ENCODE peak calls at places on chromosomes 13 and 19, in four cellular contexts. L is body of pancreas, X is BE2C, C is MM.1S. R is an unnamed sample. For H3K27me3, the result is how much of the 10 kb centered on the place peaks cover.

GRCh38 chr13:74258951-74259350 is 124.7 kb upstream of the KLF12 start:
- DNase-seq in X (no peak), C (no peak), L (no peak), R (no peak)

GRCh38 chr13:73934215-73934623 is 200.0 kb downstream of the KLF12 start:
- DNase-seq in X (no peak), L (no peak), C (no peak), R (no peak)

GRCh38 chr19:3708207-3708931 is at the start of gene TJP3:
- DNase-seq in X (no peak), C (peak), L (peak), R (no peak)

GRCh38 chr19:41264581-41265375 is 606 bp downstream of the HNRNPUL1 start:
- DNase-seq in L (peak), C (peak), X (peak), R (peak)

GRCh38 chr19:47197141-47197540 is 33.9 kb downstream of the BBC3 start:
- DNase-seq in L (no peak), C (no peak), X (no peak), R (no peak)

GRCh38 chr13:112624040-112624439 is 36.1 kb upstream of the TUBGCP3 start:
- DNase-seq in X (no peak), L (no peak), C (no peak), R (no peak)

GRCh38 chr13:35518337-35518736 is 41.8 kb upstream of the MAB21L1 start:
- DNase-seq in X (no peak), L (no peak), C (no peak), R (no peak)

GRCh38 chr13:40087021-40088002 is 431.9 kb downstream of the COG6 start:
- DNase-seq in C (no peak), X (no peak), L (no peak), R (no peak)

GRCh38 chr13:71607575-71607974 is 259.4 kb downstream of the DACH1 start:
- DNase-seq in L (no peak), X (no peak), C (no peak), R (no peak)

GRCh38 chr13:112740502-112741131 is 50.8 kb downstream of the ATP11A start:
- DNase-seq in L (peak), C (no peak), X (no peak), R (no peak)

DNA sequence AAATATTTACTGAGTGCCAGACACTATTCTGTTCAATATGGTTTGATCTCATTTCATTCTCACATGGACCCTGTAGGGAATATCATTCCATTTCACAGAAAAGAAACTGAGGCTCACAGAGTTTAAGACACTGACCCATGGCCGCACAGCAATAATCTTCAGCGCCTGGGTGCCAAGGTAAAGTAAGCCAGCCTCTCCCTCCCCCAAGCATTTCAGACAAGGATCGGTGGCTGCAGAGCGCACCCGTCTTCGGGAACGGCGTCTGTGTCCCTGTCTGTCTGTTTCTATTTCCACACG is 4.3 kb upstream of the PDE4A start:
- DNase-seq in X (no peak), L (no peak), C (no peak), R (no peak)
- H3K27me3 ChIP-seq in X (under half), L (under half), C (under half), R (under half)

DNA sequence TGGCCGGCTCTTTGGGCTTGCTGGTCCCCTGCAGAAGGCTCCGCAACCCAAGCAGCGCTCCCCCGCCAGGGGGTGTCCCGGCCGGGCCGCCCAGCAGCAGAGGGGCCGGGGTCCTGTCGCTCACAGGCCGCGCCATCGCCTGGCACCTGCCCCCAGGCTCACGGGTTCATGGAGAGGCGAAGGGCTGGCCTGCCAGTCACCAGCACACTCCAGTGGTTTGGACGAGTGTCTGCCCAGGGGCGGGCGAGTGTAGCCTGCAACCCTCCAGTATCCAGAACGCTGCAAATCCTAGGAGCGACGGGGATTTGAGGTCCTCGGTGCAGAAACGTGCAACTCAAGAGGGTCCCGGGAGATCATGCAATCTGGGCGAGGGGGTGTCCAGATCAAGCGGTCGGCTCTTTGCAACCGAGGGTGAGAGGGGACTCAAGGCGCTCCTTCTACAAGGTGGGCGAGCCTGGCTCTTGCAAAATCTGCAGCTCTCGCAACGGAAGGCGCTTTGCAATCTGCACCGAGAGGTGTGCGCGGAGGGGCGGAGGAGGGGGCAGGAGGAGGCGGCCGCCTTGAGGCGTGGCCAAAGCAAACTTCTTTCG is at the start of gene DBP:
- DNase-seq in L (no peak), C (no peak), X (peak), R (no peak)
- TF ChIP-seq CTCF in L (peak), C (peak), X (no peak), R (peak)

GRCh38 chr19:51164215-51164614 is 22.1 kb downstream of the SIGLEC7 start:
- DNase-seq in L (no peak), X (no peak), C (no peak), R (no peak)
- H3K27me3 ChIP-seq in L (under half), X (under half), C (under half), R (under half)

GRCh38 chr19:28706693-28707092 is 506.3 kb downstream of the UQCRFS1 start:
- DNase-seq in L (no peak), C (no peak), X (no peak), R (no peak)
- TF ChIP-seq CTCF in L (no peak), C (no peak), X (no peak), R (no peak)

GRCh38 chr13:36619535-36619934 is 54.3 kb upstream of the SERTM1 start:
- DNase-seq in X (no peak), C (no peak), L (no peak), R (no peak)
- H3K27me3 ChIP-seq in X (under half), C (under half), L (under half), R (under half)

GRCh38 chr19:32789429-32789828 is 69.9 kb downstream of the TDRD12 start:
- DNase-seq in C (no peak), X (no peak), L (no peak), R (no peak)
- TF ChIP-seq CTCF in C (no peak), X (no peak), L (no peak), R (no peak)

GRCh38 chr13:51246005-51246404 is 23.8 kb downstream of the FAM124A start:
- DNase-seq in C (no peak), L (no peak), X (peak), R (no peak)
- H3K27me3 ChIP-seq in C (under half), L (under half), X (under half), R (under half)

R was measured in DND-41.